ENCODE peak calls at places on chromosomes 7 and 10, in five cellular contexts. W is cardiac muscle cell, Y is psoas muscle, H is KBM-7, S is brain microvascular endothelial cell. D is an unnamed sample.

GRCh38 chr7:85068796-85069195 is 118.1 kb downstream of the SEMA3D start:
- DNase-seq in W (peak), Y (no peak), H (no peak), S (peak), D (no peak)

GRCh38 chr7:119562839-119563238 is 710.1 kb upstream of the KCND2 start:
- DNase-seq in W (no peak), Y (no peak), H (no peak), S (no peak), D (no peak)

GRCh38 chr7:45100761-45101480 is 10.6 kb downstream of the TBRG4 start:
- DNase-seq in W (no peak), Y (peak), H (no peak), S (no peak), D (no peak)

GRCh38 chr10:38212460-38212859 is 118.3 kb downstream of the ZNF37A start:
- DNase-seq in W (no peak), Y (no peak), H (no peak), S (no peak), D (no peak)

GRCh38 chr7:99127636-99128035 is 16.3 kb downstream of the SMURF1 start:
- DNase-seq in W (no peak), Y (no peak), H (no peak), S (no peak), D (no peak)

GRCh38 chr7:12481722-12482121 is 78.1 kb upstream of the VWDE start:
- DNase-seq in W (no peak), Y (no peak), H (no peak), S (no peak), D (no peak)

GRCh38 chr7:11923376-11923922 is 91.5 kb upstream of the THSD7A start:
- DNase-seq in W (no peak), Y (no peak), H (no peak), S (no peak), D (no peak)

GRCh38 chr7:30169585-30169978 is 34.8 kb downstream of the MTURN start:
- DNase-seq in W (no peak), Y (no peak), H (no peak), S (peak), D (no peak)

GRCh38 chr7:40192036-40192435 is 57.2 kb downstream of the SUGCT start:
- DNase-seq in W (peak), Y (no peak), H (no peak), S (no peak), D (no peak)

GRCh38 chr7:133534816-133535215 is 281.9 kb downstream of the EXOC4 start:
- DNase-seq in W (no peak), Y (no peak), H (no peak), S (no peak), D (no peak)

GRCh38 chr7:5296627-5297226 is 14.0 kb downstream of the SLC29A4 start:
- DNase-seq in W (no peak), Y (no peak), H (no peak), S (no peak), D (no peak)